ENCODE peak calls at places on chromosomes 12 and 14, in five cellular contexts. T is K562; W is naive thymus-derived CD4-positive, alpha-beta T cell; C is kidney; Q is endothelial cell of umbilical vein. O is an unnamed sample.
A peak's percentile ranks its signal among the peaks of the same experiment; 100 is the strongest.

GRCh38 chr14:96057738-96058137 is 18.6 kb downstream of the C14orf132 start:
- DNase-seq in T (no peak), W (no peak), C (no peak), Q (no peak), O (no peak)

GRCh38 chr12:77494306-77494705 is 336.4 kb upstream of the NAV3 start:
- DNase-seq in T (no peak), W (no peak), C (no peak), Q (no peak), O (no peak)

GRCh38 chr14:41419709-41420108 is 187.0 kb upstream of the LRFN5 start:
- DNase-seq in T (no peak), W (no peak), C (no peak), Q (no peak), O (no peak)

GRCh38 chr14:20332386-20332945 is 613 bp downstream of the CCNB1IP1 start:
- DNase-seq in T (peak; percentile 23), W (no peak), C (no peak), Q (no peak), O (no peak)

GRCh38 chr12:95429172-95429510 is 44.8 kb upstream of the METAP2 start:
- DNase-seq in T (no peak), W (no peak), C (no peak), Q (no peak), O (no peak)

GRCh38 chr14:36510874-36511273 is 9.2 kb downstream of the NKX2-1 start:
- DNase-seq in T (no peak), W (no peak), C (no peak), Q (no peak), O (no peak)

GRCh38 chr14:30362369-30363218 is 196.4 kb upstream of the G2E3 start:
- DNase-seq in T (no peak), W (no peak), C (no peak), Q (no peak), O (no peak)

GRCh38 chr12:77049767-77050353 is 15.5 kb downstream of the E2F7 start:
- DNase-seq in T (peak; percentile 64), W (peak; percentile 37), C (no peak), Q (peak; percentile 78), O (no peak)

GRCh38 chr12:116642683-116643082 is 83.5 kb downstream of the MAP1LC3B2 start:
- DNase-seq in T (no peak), W (no peak), C (no peak), Q (no peak), O (no peak)

GRCh38 chr14:101716956-101717662 is 44.4 kb upstream of the PPP2R5C start:
- DNase-seq in T (peak; percentile 1), W (no peak), C (no peak), Q (no peak), O (no peak)

GRCh38 chr12:58529897-58530296 is 390.4 kb downstream of the LRIG3 start:
- DNase-seq in T (no peak), W (no peak), C (no peak), Q (no peak), O (no peak)

GRCh38 chr12:38904932-38905479 is 385 bp downstream of the CPNE8 start:
- DNase-seq in T (peak; percentile 23), W (peak; percentile 46), C (peak; percentile 96), Q (peak; percentile 64), O (peak; percentile 79)

GRCh38 chr14:60807971-60808370 is 73.4 kb downstream of the MNAT1 start:
- DNase-seq in T (no peak), W (no peak), C (no peak), Q (peak; percentile 47), O (no peak)

GRCh38 chr12:63304844-63305243 is 153.8 kb upstream of the AVPR1A start:
- DNase-seq in T (no peak), W (no peak), C (no peak), Q (no peak), O (no peak)

GRCh38 chr12:26786491-26787124 is 46.4 kb downstream of the ITPR2 start:
- DNase-seq in T (no peak), W (no peak), C (no peak), Q (no peak), O (no peak)

GRCh38 chr14:54570047-54570446 is 3.1 kb downstream of the SAMD4A start:
- DNase-seq in T (no peak), W (no peak), C (no peak), Q (no peak), O (no peak)

GRCh38 chr12:2833810-2834209 is 1.0 kb downstream of the NRIP2 start:
- DNase-seq in T (no peak), W (no peak), C (peak; percentile 81), Q (no peak), O (no peak)
- H3K4me3 ChIP-seq in T (no peak overlapping the region), W (no peak overlapping the region), C (no peak overlapping the region), Q (no peak overlapping the region), O (no peak overlapping the region)

GRCh38 chr14:100668352-100668751 is 58.3 kb upstream of the DLK1 start:
- DNase-seq in T (no peak), W (no peak), C (peak; percentile 54), Q (no peak), O (no peak)

GRCh38 chr14:100670017-100670974 is 56.4 kb upstream of the DLK1 start:
- DNase-seq in T (no peak), W (no peak), C (peak; percentile 51), Q (no peak), O (no peak)

GRCh38 chr14:100669468-100669867 is 57.2 kb upstream of the DLK1 start:
- DNase-seq in T (peak; percentile 70), W (no peak), C (peak; percentile 15), Q (no peak), O (no peak)

GRCh38 chr14:100667706-100668105 is 59.0 kb upstream of the DLK1 start:
- DNase-seq in T (no peak), W (no peak), C (peak; percentile 52), Q (no peak), O (no peak)

GRCh38 chr14:100669011-100669412 is 57.7 kb upstream of the DLK1 start:
- DNase-seq in T (no peak), W (no peak), C (peak; percentile 55), Q (no peak), O (no peak)
- H3K4me3 ChIP-seq in T (no peak overlapping the region), W (no peak overlapping the region), C (no peak overlapping the region), Q (no peak overlapping the region), O (no peak overlapping the region)

DNA sequence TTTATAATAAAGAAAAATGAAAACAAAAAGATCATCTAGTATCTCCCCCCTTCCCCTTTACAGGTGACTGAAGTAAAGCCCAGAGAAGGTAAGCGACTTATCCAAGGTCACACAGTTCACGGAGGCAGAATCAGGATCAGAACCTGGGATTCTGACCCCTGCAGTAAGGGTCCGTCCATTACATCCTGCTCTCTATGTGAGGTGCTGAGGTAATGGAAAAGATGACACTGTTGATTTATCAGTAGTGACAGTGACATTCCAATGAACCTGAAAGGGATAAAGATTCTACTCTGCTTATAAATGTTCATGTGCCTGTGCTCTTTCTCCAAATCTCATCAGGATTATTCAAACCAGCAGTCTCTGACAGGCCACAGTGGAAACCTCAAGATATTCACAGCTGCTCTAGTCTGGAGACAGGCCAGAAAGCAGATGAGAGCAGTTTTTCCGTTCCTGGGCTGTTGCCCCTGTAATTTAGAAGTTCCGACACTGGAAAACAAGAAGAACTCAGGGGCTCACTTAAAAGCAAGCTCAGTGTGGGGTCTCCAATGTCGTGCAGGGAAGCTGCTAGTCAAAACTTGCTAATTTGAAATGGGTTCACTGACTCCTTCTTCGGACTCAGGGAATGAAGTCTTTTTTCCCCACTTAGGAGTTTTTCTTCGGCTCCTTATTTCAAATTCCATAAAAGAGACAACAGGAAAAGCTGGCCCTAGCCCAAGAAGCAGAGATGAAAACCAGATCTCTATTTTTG is 131.7 kb upstream of the EEA1 start:
- DNase-seq in T (peak; percentile 45), W (no peak), C (no peak), Q (peak; percentile 56), O (no peak)
- H3K4me3 ChIP-seq in T (no peak overlapping the region), W (no peak overlapping the region), C (no peak overlapping the region), Q (no peak overlapping the region), O (no peak overlapping the region)

GRCh38 chr12:133251732-133252131 is 16.1 kb upstream of the ANHX start:
- DNase-seq in T (no peak), W (no peak), C (no peak), Q (no peak), O (no peak)
- H3K4me3 ChIP-seq in T (no peak overlapping the region), W (no peak overlapping the region), C (no peak overlapping the region), Q (no peak overlapping the region), O (no peak overlapping the region)

DNA sequence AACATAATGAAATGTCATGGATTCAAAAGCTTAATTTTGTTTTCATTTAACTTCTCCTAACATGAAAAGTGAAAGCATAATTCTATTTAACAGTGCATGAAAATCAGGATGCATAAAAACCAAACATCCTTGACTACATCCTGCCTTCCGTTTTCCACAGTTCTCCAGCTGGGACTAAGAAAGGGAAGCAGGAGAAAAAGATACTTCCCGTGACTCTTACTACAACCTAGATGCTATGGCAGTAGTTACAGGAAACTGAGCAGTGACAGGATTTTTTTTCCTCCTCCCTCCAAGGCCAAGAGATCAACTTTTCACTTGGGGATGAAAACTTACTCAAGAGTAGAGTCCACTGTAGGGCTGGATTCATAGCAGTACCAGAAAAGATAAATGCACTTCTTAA is 2.6 kb downstream of the EXOC5 start:
- DNase-seq in T (no peak), W (no peak), C (no peak), Q (peak; percentile 82), O (no peak)
- H3K4me3 ChIP-seq in T (no peak overlapping the region), W (no peak overlapping the region), C (no peak overlapping the region), Q (peak overlapping the region; percentile 59), O (no peak overlapping the region)

GRCh38 chr14:27006520-27006919 is 408.7 kb upstream of the NOVA1 start:
- DNase-seq in T (no peak), W (no peak), C (no peak), Q (no peak), O (no peak)
- H3K4me3 ChIP-seq in T (no peak overlapping the region), W (no peak overlapping the region), C (no peak overlapping the region), Q (no peak overlapping the region), O (no peak overlapping the region)

GRCh38 chr12:42691991-42692557 is 102.5 kb upstream of the PRICKLE1 start:
- DNase-seq in T (no peak), W (no peak), C (no peak), Q (no peak), O (no peak)
- H3K4me3 ChIP-seq in T (peak overlapping the region; percentile 22), W (no peak overlapping the region), C (peak overlapping the region; percentile 44), Q (no peak overlapping the region), O (no peak overlapping the region)

DNA sequence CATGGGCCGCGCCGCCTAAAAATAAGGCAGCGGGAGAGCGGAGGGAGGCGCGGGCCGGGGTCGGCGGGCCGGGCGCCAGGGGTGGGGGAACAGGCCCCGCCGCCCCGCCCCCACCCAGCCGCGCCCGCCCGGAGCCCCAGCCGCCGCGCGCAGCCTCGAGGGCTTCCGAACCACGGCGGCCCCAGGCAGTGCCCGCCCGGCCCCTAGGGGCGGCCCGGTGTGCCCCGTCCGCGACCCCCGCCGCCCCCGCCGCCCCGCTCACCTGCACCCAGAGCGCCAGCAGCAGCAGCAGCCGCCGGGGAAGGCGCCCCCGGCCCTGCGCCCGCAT is 519 bp downstream of the JAG2 start:
- DNase-seq in T (peak; percentile 54), W (no peak), C (no peak), Q (no peak), O (no peak)
- H3K4me3 ChIP-seq in T (peak overlapping the region; percentile 47), W (no peak overlapping the region), C (no peak overlapping the region), Q (peak overlapping the region; percentile 60), O (peak overlapping the region; percentile 62)

DNA sequence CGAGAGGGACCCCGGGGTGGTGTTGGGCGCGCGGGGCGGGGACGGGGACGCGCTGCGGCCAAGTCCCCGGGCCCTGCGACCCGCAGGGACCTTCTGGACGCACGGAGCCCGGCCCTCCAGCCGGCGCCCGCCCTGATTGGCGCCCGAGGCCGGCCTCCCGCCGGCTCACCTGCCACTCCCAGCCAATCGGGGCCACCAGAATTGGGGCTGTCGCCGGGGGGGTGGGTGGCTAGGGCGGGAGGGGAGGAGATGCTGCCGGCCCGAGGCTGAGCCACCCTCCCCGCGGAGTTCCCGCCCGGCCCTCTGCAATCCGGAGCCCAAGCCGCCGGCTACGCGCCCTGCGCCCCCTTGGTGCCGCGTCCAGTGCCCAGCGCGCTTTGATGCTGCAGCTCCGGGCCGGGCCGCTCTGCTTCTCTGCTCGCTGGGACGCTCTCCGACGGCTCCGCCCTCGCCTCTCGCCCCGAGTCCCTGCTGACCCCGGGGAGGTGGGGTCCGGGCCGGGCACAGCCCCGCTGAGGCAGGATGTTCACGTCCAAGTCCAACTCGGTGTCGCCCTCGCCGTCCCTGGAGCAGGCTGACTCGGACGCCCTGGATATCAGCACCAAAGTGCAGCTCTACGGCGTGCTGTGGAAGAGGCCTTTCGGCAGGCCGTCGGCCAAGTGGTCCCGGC is at the start of gene PLEKHD1:
- DNase-seq in T (peak; percentile 55), W (no peak), C (no peak), Q (no peak), O (no peak)
- H3K4me3 ChIP-seq in T (no peak within 1 kb of the TSS), W (no peak within 1 kb of the TSS), C (peak within 1 kb of the TSS; percentile 28), Q (no peak within 1 kb of the TSS), O (peak within 1 kb of the TSS; percentile 58)

O was measured in thoracic aorta.